ENCODE peak calls at places on chromosome 3, in six cellular contexts. A, V, C, W, L and N are unnamed samples. For H3K36me3, the result is how much of the 10 kb centered on the place peaks cover.

GRCh38 chr3:110806924-110807323 is 264.7 kb upstream of the NECTIN3 start:
- DNase-seq in A (no peak), V (no peak), C (no peak), W (no peak), L (no peak), N (no peak)

GRCh38 chr3:122105626-122106025 is 50.5 kb downstream of the CD86 start:
- DNase-seq in A (no peak), V (no peak), C (no peak), W (no peak), L (no peak), N (no peak)

GRCh38 chr3:12440927-12441326 is 43.4 kb upstream of the TSEN2 start:
- DNase-seq in A (no peak), V (peak), C (no peak), W (no peak), L (peak), N (no peak)

GRCh38 chr3:25707268-25707928 is 42.7 kb upstream of the TOP2B start:
- DNase-seq in A (no peak), V (no peak), C (no peak), W (no peak), L (no peak), N (no peak)

GRCh38 chr3:190369701-190370295 is 18.2 kb upstream of the CLDN16 start:
- DNase-seq in A (no peak), V (no peak), C (no peak), W (no peak), L (no peak), N (no peak)

GRCh38 chr3:56839784-56840724 is 38.3 kb upstream of the ARHGEF3 start:
- DNase-seq in A (no peak), V (no peak), C (no peak), W (no peak), L (no peak), N (no peak)

GRCh38 chr3:100368421-100368820 is 32.5 kb downstream of the TOMM70 start:
- DNase-seq in A (no peak), V (no peak), C (no peak), W (no peak), L (no peak), N (no peak)

GRCh38 chr3:123076496-123077418 is 9.9 kb downstream of the PDIA5 start:
- DNase-seq in A (no peak), V (peak), C (peak), W (peak), L (no peak), N (peak)

GRCh38 chr3:136296960-136297359 is 46.8 kb downstream of the PCCB start:
- DNase-seq in A (no peak), V (no peak), C (no peak), W (no peak), L (no peak), N (no peak)

GRCh38 chr3:47542614-47543173 is 29.2 kb upstream of the ELP6 start:
- DNase-seq in A (no peak), V (peak), C (no peak), W (no peak), L (peak), N (no peak)

GRCh38 chr3:51269466-51269865 is 115.6 kb upstream of the MANF start:
- DNase-seq in A (no peak), V (no peak), C (no peak), W (no peak), L (no peak), N (no peak)

GRCh38 chr3:134038716-134039115 is 9.0 kb upstream of the SLCO2A1 start:
- DNase-seq in A (peak), V (no peak), C (peak), W (no peak), L (no peak), N (no peak)

GRCh38 chr3:37040231-37040630 is 46.9 kb downstream of the MLH1 start:
- DNase-seq in A (no peak), V (no peak), C (no peak), W (no peak), L (no peak), N (no peak)
- H3K36me3 ChIP-seq in A (under half), V (under half), C (half or more), W (half or more), L (half or more), N (half or more)

DNA sequence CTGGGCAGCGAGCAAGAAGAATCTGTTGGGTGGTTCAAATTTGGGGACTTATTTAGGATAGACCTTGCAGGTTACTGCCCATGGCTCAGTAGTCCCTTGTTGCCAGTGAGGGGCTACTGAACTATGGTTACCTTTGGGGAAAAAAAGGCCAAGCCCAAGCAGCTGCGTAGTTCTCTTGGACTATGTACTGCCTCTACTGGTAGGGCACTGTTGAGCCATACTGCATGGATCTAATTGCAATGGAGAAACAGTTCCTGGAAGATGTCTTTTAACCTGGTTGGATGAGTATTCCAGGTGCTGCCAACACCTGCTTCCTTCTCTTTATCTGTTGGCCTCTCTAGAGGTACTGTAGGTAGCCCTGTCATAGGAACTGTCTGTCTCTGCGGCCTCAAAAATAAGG is 671.9 kb upstream of the CBLB start:
- DNase-seq in A (no peak), V (no peak), C (no peak), W (no peak), L (no peak), N (no peak)
- TF ChIP-seq CTCF in A (no peak), V (no peak), C (no peak), W (no peak), L (no peak), N (no peak)

GRCh38 chr3:16288664-16289063 is 23.7 kb downstream of the OXNAD1 start:
- DNase-seq in A (no peak), V (no peak), C (no peak), W (no peak), L (peak), N (no peak)

GRCh38 chr3:16289144-16289889 is 24.3 kb downstream of the OXNAD1 start:
- DNase-seq in A (no peak), V (no peak), C (no peak), W (no peak), L (no peak), N (no peak)

GRCh38 chr3:16290827-16291196 is 25.8 kb downstream of the OXNAD1 start:
- DNase-seq in A (no peak), V (no peak), C (no peak), W (no peak), L (no peak), N (no peak)

GRCh38 chr3:16286672-16287604 is 21.9 kb downstream of the OXNAD1 start:
- DNase-seq in A (no peak), V (no peak), C (no peak), W (no peak), L (no peak), N (no peak)

DNA sequence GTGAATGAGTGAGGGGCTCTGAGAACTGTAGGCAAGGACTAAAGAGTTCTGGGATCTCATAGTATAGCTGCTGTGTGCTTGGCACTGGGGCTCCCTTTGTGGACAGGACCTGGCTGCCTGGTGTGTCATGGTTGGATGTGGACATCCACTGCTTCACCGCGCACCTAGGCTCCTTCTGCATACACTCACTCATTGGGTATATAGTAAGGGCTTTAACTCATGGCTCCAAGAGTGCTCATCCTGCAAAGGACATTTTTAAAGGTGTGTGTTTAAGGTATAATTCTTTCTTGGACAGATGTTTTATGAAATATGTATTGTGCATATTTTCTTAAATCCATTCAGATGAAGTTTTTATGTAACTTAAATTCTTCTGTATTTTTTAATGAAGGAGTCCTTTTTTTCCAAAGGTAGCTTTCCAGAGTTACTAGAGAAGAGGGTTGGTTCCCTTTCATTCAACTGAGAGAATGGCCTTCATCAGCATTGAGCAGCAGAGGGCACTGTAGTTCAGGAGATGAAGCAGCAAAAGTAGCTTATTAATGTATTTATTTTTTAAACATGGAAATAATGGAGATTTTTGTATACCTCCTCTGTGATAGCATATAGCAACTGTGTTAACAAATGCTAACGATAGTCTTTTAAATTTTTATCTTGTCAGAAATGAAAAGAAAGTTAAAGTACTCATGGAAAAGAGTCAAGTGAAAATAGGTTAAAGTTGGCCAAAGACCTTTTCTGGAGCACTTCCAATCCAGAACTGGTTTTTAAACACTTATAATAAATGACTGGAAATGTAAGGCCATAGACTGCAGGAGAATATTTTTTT is 25.2 kb downstream of the OXNAD1 start:
- DNase-seq in A (peak), V (no peak), C (peak), W (no peak), L (no peak), N (peak)
- H3K36me3 ChIP-seq in A (under half), V (under half), C (under half), W (under half), L (under half), N (under half)

GRCh38 chr3:59052803-59053411 is 3.1 kb upstream of the CFAP20DC start:
- DNase-seq in A (peak), V (no peak), C (no peak), W (no peak), L (no peak), N (no peak)
- TF ChIP-seq CTCF in A (peak), V (no peak), C (peak), W (peak), L (peak), N (no peak)

GRCh38 chr3:148998297-148998696 is 7.0 kb downstream of the GYG1 start:
- DNase-seq in A (no peak), V (no peak), C (no peak), W (no peak), L (no peak), N (no peak)

GRCh38 chr3:149001727-149002126 is 10.4 kb downstream of the GYG1 start:
- DNase-seq in A (no peak), V (no peak), C (no peak), W (no peak), L (no peak), N (no peak)

GRCh38 chr3:148999806-149000205 is 8.5 kb downstream of the GYG1 start:
- DNase-seq in A (no peak), V (no peak), C (no peak), W (no peak), L (no peak), N (no peak)

GRCh38 chr3:148998715-148999413 is 7.5 kb downstream of the GYG1 start:
- DNase-seq in A (no peak), V (no peak), C (no peak), W (no peak), L (no peak), N (no peak)

DNA sequence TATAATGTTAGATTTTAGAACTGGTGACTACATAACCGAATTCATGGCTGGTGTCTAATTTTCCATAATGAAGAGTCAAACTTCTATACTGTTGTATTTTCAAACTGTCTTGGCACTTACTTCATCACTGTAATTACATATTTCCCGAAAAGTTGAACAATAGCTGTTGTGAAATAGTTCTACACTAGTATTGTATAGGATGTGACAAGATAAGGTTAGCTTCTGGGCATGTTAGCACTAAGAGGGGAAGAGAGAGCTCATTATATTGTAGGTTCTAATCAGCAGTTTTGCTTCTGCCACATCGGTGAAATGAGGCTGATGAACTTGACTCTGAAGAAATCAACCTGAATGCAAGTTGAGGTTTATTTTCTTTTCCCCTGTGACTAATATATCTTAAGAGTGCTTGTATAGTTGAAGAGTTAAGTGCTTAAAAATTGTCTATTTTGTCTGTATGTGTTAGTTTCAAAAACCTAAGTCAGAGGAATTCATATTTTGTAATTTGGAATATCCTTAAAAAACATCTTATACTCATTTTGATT is 8.9 kb downstream of the GYG1 start:
- DNase-seq in A (no peak), V (no peak), C (no peak), W (no peak), L (no peak), N (no peak)
- H3K36me3 ChIP-seq in A (under half), V (under half), C (half or more), W (half or more), L (half or more), N (under half)

GRCh38 chr3:72341380-72341770 is 506.9 kb downstream of the SHQ1 start:
- DNase-seq in A (no peak), V (no peak), C (no peak), W (no peak), L (no peak), N (no peak)

GRCh38 chr3:72342450-72342849 is 505.8 kb downstream of the SHQ1 start:
- DNase-seq in A (no peak), V (no peak), C (no peak), W (no peak), L (no peak), N (no peak)

GRCh38 chr3:72344256-72345046 is 503.8 kb downstream of the SHQ1 start:
- DNase-seq in A (no peak), V (no peak), C (no peak), W (no peak), L (no peak), N (no peak)

GRCh38 chr3:72341943-72342342 is 506.3 kb downstream of the SHQ1 start:
- DNase-seq in A (no peak), V (no peak), C (no peak), W (no peak), L (no peak), N (no peak)

DNA sequence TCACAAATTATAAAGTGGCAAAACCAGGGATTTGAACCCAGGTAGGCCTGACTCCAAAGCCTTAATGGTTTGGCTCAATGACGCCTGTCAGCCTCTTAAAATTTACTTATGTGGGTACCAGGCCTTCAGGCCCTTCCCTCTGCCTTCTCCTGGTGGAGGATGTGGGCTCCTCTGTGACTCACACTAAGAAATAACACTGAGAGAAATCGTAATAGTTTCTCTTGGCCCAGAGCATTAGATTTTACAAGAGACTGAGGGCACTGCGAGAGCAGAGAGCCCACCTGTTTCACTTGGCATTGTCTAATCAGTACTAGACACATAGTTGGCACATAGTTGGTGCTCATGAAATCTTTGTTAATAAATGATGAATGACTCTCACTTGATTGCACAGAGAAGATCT is 505.2 kb downstream of the SHQ1 start:
- DNase-seq in A (no peak), V (no peak), C (no peak), W (no peak), L (no peak), N (no peak)
- TF ChIP-seq CTCF in A (no peak), V (peak), C (no peak), W (no peak), L (no peak), N (no peak)

DNA sequence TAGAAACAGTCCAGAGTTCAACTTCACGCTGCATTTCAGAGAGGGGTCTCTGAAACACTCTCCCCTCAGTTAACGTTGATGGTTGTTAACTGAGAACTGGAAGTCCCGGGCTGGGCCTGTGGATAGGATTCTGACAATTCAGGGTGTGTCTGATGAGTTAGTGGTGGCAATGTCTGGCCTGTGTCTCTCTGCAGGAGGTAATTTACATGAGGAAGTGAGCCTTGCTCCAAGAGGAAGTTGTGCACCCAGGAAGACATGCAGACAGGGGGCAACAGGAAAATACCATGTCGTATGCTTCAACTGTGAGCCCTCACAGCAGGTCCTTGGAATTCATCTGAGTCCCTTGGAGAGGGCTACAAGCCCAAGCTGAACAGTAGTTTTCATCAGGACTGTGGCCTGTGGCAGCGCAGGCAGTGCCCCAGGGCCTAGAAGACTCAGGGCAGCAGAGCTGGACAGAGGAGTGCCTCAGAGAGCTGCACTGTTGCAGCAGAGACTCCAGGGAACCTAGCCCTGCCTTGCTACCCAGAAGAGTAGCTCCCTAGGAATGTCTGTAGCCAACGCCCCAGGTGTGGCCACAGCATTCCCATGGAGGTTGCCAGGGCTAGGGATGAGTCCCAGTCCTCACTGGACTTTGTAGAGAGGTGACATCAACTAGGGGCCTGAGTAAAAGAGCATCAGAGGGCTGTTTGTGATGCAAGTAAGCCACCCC is 104.6 kb upstream of the SELENOK start:
- DNase-seq in A (peak), V (no peak), C (no peak), W (no peak), L (no peak), N (no peak)
- H3K36me3 ChIP-seq in A (under half), V (under half), C (under half), W (under half), L (under half), N (under half)